ENCODE peak calls at places on chromosomes 16 and 17, in four cellular contexts. I, H, G and Y are unnamed samples.

GRCh38 chr17:19309701-19310100 is 52.8 kb downstream of the B9D1 start:
- DNase-seq in I (no peak), H (no peak), G (no peak), Y (no peak)

GRCh38 chr16:77327717-77328116 is 107.1 kb downstream of the ADAMTS18 start:
- DNase-seq in I (no peak), H (no peak), G (no peak), Y (no peak)

GRCh38 chr17:50304781-50305404 is 30.6 kb downstream of the TMEM92 start:
- DNase-seq in I (no peak), H (no peak), G (no peak), Y (no peak)

GRCh38 chr17:51322390-51323029 is 62.2 kb downstream of the UTP18 start:
- DNase-seq in I (no peak), H (no peak), G (no peak), Y (no peak)

GRCh38 chr17:77352441-77352840 is 211.7 kb downstream of the SEC14L1 start:
- DNase-seq in I (no peak), H (no peak), G (no peak), Y (no peak)

GRCh38 chr16:67257486-67258159 is 8.8 kb downstream of the SLC9A5 start:
- DNase-seq in I (no peak), H (no peak), G (no peak), Y (no peak)

GRCh38 chr17:1244606-1245012 is 25.6 kb upstream of the BHLHA9 start:
- DNase-seq in I (no peak), H (no peak), G (no peak), Y (no peak)

GRCh38 chr17:30990458-30990857 is 19.6 kb downstream of the RNF135 start:
- DNase-seq in I (no peak), H (no peak), G (no peak), Y (no peak)

GRCh38 chr16:825298-826061 is 24.9 kb upstream of the GNG13 start:
- DNase-seq in I (no peak), H (no peak), G (peak), Y (no peak)

GRCh38 chr16:24748242-24748641 is 18.8 kb downstream of the TNRC6A start:
- DNase-seq in I (no peak), H (no peak), G (no peak), Y (no peak)

GRCh38 chr17:48995871-48996695 is 1.1 kb upstream of the IGF2BP1 start:
- DNase-seq in I (peak), H (peak), G (no peak), Y (peak)

GRCh38 chr17:19022128-19022527 is 17.6 kb upstream of the FAM83G start:
- DNase-seq in I (no peak), H (no peak), G (no peak), Y (no peak)